ENCODE peak calls at places on chromosomes 5 and 9, in nine cellular contexts. C, P, B, G, Q, O, R, I and T are unnamed samples.

GRCh38 chr5:55232194-55232984 is 1.0 kb downstream of the CCNO start:
- DNase-seq in C (no peak), G (no peak), B (peak; percentile 38), Q (no peak), P (no peak), I (peak; percentile 37), R (no peak), O (no peak), T (no peak)

GRCh38 chr5:82820958-82821880 is 256.0 kb downstream of the TMEM167A start:
- DNase-seq in G (no peak), O (no peak), B (no peak), I (no peak), P (no peak), Q (no peak), C (no peak), R (no peak), T (no peak)

GRCh38 chr9:133708770-133709611 is 29.2 kb downstream of the SARDH start:
- DNase-seq in C (no peak), P (peak; percentile 48), G (peak; percentile 42), B (no peak), R (no peak), O (no peak), Q (no peak), I (peak; percentile 37), T (peak; percentile 32)

GRCh38 chr9:5205071-5205470 is 19.6 kb upstream of the INSL6 start:
- DNase-seq in Q (no peak), C (no peak), I (no peak), O (no peak), P (no peak), R (no peak), G (no peak), B (no peak), T (no peak)

GRCh38 chr9:994005-994404 is 17.6 kb downstream of the DMRT3 start:
- DNase-seq in R (no peak), Q (no peak), B (no peak), C (no peak), O (no peak), P (no peak), G (no peak), I (no peak), T (no peak)

GRCh38 chr9:111622626-111623025 is 8.5 kb upstream of the DNAJC25 start:
- DNase-seq in Q (peak; percentile 68), G (no peak), R (no peak), P (no peak), O (peak; percentile 83), C (no peak), I (no peak), B (peak; percentile 50), T (no peak)

GRCh38 chr9:98530806-98531386 is 177.8 kb downstream of the GABBR2 start:
- DNase-seq in B (no peak), C (no peak), R (no peak), Q (no peak), P (no peak), I (no peak), O (no peak), G (no peak), T (no peak)

GRCh38 chr5:164153469-164154172 is 648.2 kb downstream of the MAT2B start:
- DNase-seq in B (no peak), R (no peak), C (no peak), P (no peak), I (no peak), O (peak; percentile 32), Q (no peak), G (no peak), T (no peak)

GRCh38 chr5:61319388-61320146 is 12.5 kb upstream of the ZSWIM6 start:
- DNase-seq in R (no peak), P (no peak), G (no peak), I (peak; percentile 57), B (no peak), C (peak; percentile 29), Q (no peak), O (no peak), T (no peak)

GRCh38 chr9:82606761-82607382 is 456.1 kb downstream of the RASEF start:
- DNase-seq in I (peak; percentile 58), C (no peak), Q (peak; percentile 69), G (no peak), P (peak; percentile 24), B (peak; percentile 32), O (peak; percentile 81), R (peak; percentile 44), T (no peak)

GRCh38 chr5:181217805-181218065 is 5.3 kb upstream of the TRIM41 start:
- DNase-seq in P (no peak), Q (no peak), B (no peak), G (no peak), I (no peak), O (no peak), C (no peak), R (no peak), T (peak; percentile 41)

GRCh38 chr5:10797246-10797645 is 36.2 kb upstream of the DAP start:
- DNase-seq in P (no peak), I (no peak), O (peak; percentile 37), B (no peak), Q (no peak), C (no peak), R (no peak), G (no peak), T (no peak)

GRCh38 chr5:141518616-141519015 is 29.7 kb downstream of the PCDHGC5 start:
- DNase-seq in R (no peak), P (no peak), C (no peak), G (no peak), Q (no peak), O (no peak), I (no peak), B (no peak), T (no peak)

GRCh38 chr5:138503487-138504270 is 38.4 kb downstream of the EGR1 start:
- DNase-seq in I (peak; percentile 38), Q (peak; percentile 56), R (peak; percentile 44), O (peak; percentile 75), C (no peak), P (peak; percentile 48), G (no peak), B (peak; percentile 86), T (peak; percentile 52)

GRCh38 chr9:76351006-76351405 is 43.2 kb downstream of the RFK start:
- DNase-seq in P (no peak), G (no peak), C (no peak), O (no peak), R (no peak), Q (no peak), B (no peak), I (no peak), T (no peak)

GRCh38 chr5:174503086-174503460 is 221.3 kb upstream of the MSX2 start:
- DNase-seq in C (no peak), P (no peak), I (no peak), R (no peak), Q (no peak), O (no peak), G (no peak), B (no peak), T (no peak)

GRCh38 chr5:11504794-11505193 is 399.5 kb downstream of the CTNND2 start:
- DNase-seq in I (no peak), Q (no peak), O (no peak), R (no peak), C (no peak), G (no peak), P (no peak), B (no peak), T (no peak)

GRCh38 chr5:33371660-33372059 is 69.1 kb upstream of the TARS1 start:
- DNase-seq in Q (no peak), G (no peak), R (no peak), B (no peak), O (peak; percentile 93), I (no peak), C (no peak), P (no peak), T (no peak)

GRCh38 chr5:134714120-134714519 is 24.2 kb upstream of the CAMLG start:
- DNase-seq in P (no peak), C (no peak), G (no peak), Q (no peak), B (no peak), I (no peak), O (no peak), R (no peak), T (no peak)

GRCh38 chr5:99004960-99005359 is 76.2 kb upstream of the CHD1 start:
- DNase-seq in R (no peak), C (no peak), Q (no peak), B (no peak), O (no peak), I (no peak), P (no peak), G (no peak), T (no peak)

DNA sequence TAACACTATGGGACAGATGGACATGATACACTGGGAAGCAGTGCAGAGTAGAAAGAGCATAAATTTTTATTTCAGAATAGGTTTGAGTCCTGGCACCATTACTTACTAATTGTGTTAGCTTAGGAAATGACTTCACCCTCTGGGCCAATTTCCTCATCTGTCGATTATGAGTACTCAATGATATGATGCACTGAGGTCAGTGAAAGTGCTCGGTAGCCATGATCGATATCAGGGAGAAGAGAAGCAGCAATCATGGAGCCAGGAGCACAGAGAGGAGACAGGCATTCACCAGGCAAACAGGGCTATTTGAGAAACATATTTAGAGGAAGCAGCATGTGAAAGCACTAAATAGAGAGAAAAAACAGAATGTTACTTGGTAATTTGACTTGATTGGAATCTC is 29.4 kb downstream of the NR6A1 start:
- DNase-seq in G (no peak), I (no peak), Q (no peak), B (no peak), P (no peak), R (no peak), O (no peak), C (no peak), T (no peak)
- H3K9me3 ChIP-seq in G (no peaks in the 10 kb centered on the region), I (no peaks in the 10 kb centered on the region), Q (peaks cover 4% of the 10 kb centered on the region), B (no peaks in the 10 kb centered on the region), P (no peaks in the 10 kb centered on the region), R (no peaks in the 10 kb centered on the region), O (no peaks in the 10 kb centered on the region), C (no peaks in the 10 kb centered on the region), T (no peaks in the 10 kb centered on the region)

GRCh38 chr9:121842612-121842978 is 191.2 kb downstream of the DAB2IP start:
- DNase-seq in C (no peak), Q (peak; percentile 15), P (no peak), B (no peak), R (no peak), G (no peak), O (peak; percentile 87), I (no peak), T (no peak)
- H3K27ac ChIP-seq in C (no peak overlapping the region), Q (no peak overlapping the region), P (no peak overlapping the region), B (no peak overlapping the region), R (no peak overlapping the region), G (no peak overlapping the region), O (peak overlapping the region; percentile 59), I (no peak overlapping the region), T (no peak overlapping the region)

GRCh38 chr5:171067540-171068130 is 205.8 kb downstream of the RANBP17 start:
- DNase-seq in G (no peak), P (no peak), R (no peak), I (no peak), O (no peak), C (no peak), B (no peak), Q (no peak), T (no peak)
- H3K9me3 ChIP-seq in G (no peaks in the 10 kb centered on the region), P (peaks cover 39% of the 10 kb centered on the region), R (no peaks in the 10 kb centered on the region), I (no peaks in the 10 kb centered on the region), O (peaks cover 7% of the 10 kb centered on the region), C (no peaks in the 10 kb centered on the region), B (peaks cover 11% of the 10 kb centered on the region), Q (peaks cover 33% of the 10 kb centered on the region), T (no peaks in the 10 kb centered on the region)

DNA sequence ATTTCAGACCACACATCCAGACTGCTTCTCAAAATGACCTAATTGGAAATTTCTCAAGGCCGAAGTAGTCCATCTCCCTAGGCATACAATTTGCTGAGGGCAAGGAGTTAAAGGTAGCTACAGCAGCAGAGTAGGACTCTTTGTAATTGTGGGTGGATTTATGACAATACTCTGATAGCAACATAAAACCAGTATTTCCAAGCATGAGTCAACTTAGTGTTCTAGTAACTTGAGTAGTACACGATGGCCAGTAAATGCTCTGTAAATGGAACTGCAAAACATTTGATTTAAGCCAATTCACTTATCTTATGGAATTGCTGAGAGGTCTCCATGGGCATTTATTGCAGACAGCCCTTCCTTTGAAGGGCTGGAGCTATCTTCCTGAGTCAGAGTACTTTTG is 352.2 kb downstream of the PLK2 start:
- DNase-seq in C (no peak), G (no peak), Q (no peak), O (peak; percentile 59), I (no peak), P (no peak), R (no peak), B (no peak), T (no peak)
- H3K27ac ChIP-seq in C (no peak overlapping the region), G (no peak overlapping the region), Q (no peak overlapping the region), O (no peak overlapping the region), I (no peak overlapping the region), P (no peak overlapping the region), R (no peak overlapping the region), B (no peak overlapping the region), T (no peak overlapping the region)